ENCODE peak calls at places on chromosome 11, in nine cellular contexts. T is uterus, M is AG04450, Q is Peyer's patch, O is IMR-90, C is B cell, V is esophagus squamous epithelium, S is pancreas, P is HCT116. K is an unnamed sample.
A peak's percentile ranks its signal among the peaks of the same experiment; 100 is the strongest.

GRCh38 chr11:19511413-19512183 is 201.0 kb upstream of the NAV2 start:
- DNase-seq in T (no peak), M (no peak), Q (no peak), O (no peak), C (no peak), V (no peak), S (peak; percentile 28), P (no peak), K (no peak)

GRCh38 chr11:108213784-108214183 is 8.7 kb downstream of the NPAT start:
- DNase-seq in T (no peak), M (no peak), Q (no peak), O (no peak), C (no peak), V (no peak), S (no peak), P (no peak), K (no peak)

GRCh38 chr11:575324-575995 is 810 bp upstream of the PHRF1 start:
- DNase-seq in T (no peak), M (no peak), Q (no peak), O (no peak), C (no peak), V (no peak), S (peak; percentile 86), P (peak; percentile 24), K (no peak)

GRCh38 chr11:134642206-134642605 is 230.2 kb upstream of the B3GAT1 start:
- DNase-seq in T (no peak), M (no peak), Q (no peak), O (no peak), C (no peak), V (no peak), S (no peak), P (no peak), K (no peak)

GRCh38 chr11:34044664-34045485 is 6.7 kb upstream of the CAPRIN1 start:
- DNase-seq in T (no peak), M (no peak), Q (no peak), O (peak; percentile 82), C (no peak), V (no peak), S (no peak), P (peak; percentile 41), K (no peak)

GRCh38 chr11:109604506-109604905 is 182.5 kb downstream of the C11orf87 start:
- DNase-seq in T (no peak), M (no peak), Q (no peak), O (no peak), C (no peak), V (no peak), S (no peak), P (no peak), K (no peak)

GRCh38 chr11:16338397-16338796 is 17.9 kb downstream of the SOX6 start:
- DNase-seq in T (no peak), M (peak; percentile 59), Q (no peak), O (peak; percentile 91), C (no peak), V (no peak), S (no peak), P (no peak), K (no peak)

GRCh38 chr11:130798280-130798679 is 118.0 kb downstream of the SNX19 start:
- DNase-seq in T (no peak), M (peak; percentile 69), Q (no peak), O (peak; percentile 98), C (no peak), V (no peak), S (no peak), P (no peak), K (no peak)

GRCh38 chr11:26286472-26287066 is 45.4 kb upstream of the ANO3 start:
- DNase-seq in T (no peak), M (no peak), Q (no peak), O (peak; percentile 37), C (no peak), V (no peak), S (no peak), P (no peak), K (no peak)

GRCh38 chr11:74004694-74005615 is 3.9 kb downstream of the UCP3 start:
- DNase-seq in T (no peak), M (no peak), Q (peak; percentile 68), O (no peak), C (peak; percentile 73), V (no peak), S (no peak), P (no peak), K (no peak)

GRCh38 chr11:5689551-5689983 is at the start of gene TRIM22:
- DNase-seq in T (peak; percentile 44), M (no peak), Q (peak; percentile 73), O (peak; percentile 71), C (peak; percentile 71), V (no peak), S (no peak), P (no peak), K (peak; percentile 68)

GRCh38 chr11:61392991-61393595 is 706 bp downstream of the TMEM216 start:
- DNase-seq in T (no peak), M (no peak), Q (peak; percentile 28), O (peak; percentile 34), C (peak; percentile 49), V (no peak), S (no peak), P (no peak), K (peak; percentile 40)

GRCh38 chr11:6405039-6405667 is 13.7 kb downstream of the APBB1 start:
- DNase-seq in T (peak; percentile 41), M (no peak), Q (no peak), O (no peak), C (no peak), V (no peak), S (no peak), P (no peak), K (peak; percentile 14)

GRCh38 chr11:60377737-60378136 is 595 bp upstream of the MS4A7 start:
- DNase-seq in T (no peak), M (no peak), Q (peak; percentile 69), O (no peak), C (peak; percentile 62), V (no peak), S (no peak), P (no peak), K (peak; percentile 39)

GRCh38 chr11:70568504-70569172 is 170.3 kb downstream of the CTTN start:
- DNase-seq in T (peak; percentile 27), M (no peak), Q (no peak), O (peak; percentile 24), C (no peak), V (no peak), S (no peak), P (no peak), K (no peak)
- TF ChIP-seq CTCF in T (no peak), M (no peak), Q (no peak), O (no peak), C (no peak), V (no peak), S (no peak), P (peak; percentile 48), K (no peak)

DNA sequence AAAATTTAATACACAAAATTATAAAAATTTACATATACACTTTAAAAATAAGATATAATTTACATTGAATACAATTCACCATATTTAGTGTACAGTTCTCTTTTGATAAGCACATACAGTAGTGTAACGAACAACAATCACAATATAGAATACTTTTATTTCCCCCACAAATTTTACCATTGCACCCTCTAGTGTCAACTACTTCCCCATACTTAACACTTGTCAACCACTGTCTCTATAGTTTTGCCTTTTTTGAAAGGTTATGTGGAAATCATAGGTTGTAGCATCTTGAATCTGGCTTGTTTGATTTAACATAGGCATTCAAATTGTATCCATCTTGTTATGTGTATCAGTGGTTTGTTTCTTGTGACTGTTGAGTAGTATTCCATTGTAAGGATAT is 21.3 kb upstream of the PANX1 start:
- DNase-seq in T (no peak), M (no peak), Q (no peak), O (no peak), C (no peak), V (no peak), S (no peak), P (no peak), K (no peak)
- TF ChIP-seq CTCF in T (no peak), M (peak; percentile 18), Q (no peak), O (peak; percentile 8), C (no peak), V (no peak), S (no peak), P (peak; percentile 19), K (no peak)

DNA sequence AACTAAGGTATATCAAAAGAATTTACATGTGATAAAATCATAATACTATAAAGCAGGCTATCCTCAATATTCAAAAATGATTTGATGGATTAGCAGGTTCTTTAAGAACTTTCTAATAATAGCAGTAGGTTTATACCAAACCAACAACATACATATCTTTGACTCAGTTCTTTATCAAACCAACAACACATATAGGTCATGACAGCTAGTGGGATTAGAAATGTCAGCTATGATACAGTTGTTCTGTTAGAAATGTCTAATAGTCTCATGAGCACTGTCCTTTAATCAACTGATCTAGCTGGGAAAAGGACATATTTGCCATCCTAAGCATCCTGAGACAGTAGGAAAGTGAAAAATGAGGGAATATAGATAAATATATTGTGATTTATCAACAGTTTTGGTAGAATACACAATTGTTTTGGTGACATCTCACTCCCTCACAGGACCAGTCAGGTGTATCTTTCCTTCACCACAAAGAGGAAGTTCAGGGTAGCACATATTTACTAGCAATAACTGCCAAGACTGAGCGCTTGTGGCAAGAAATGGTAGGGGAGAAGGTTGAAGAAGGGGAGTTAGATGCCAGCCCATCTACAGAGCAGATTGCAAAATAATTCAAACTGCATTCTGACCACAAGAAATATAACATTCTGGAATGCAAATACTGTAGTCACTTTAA is 90.8 kb upstream of the APOA1 start:
- DNase-seq in T (no peak), M (no peak), Q (peak; percentile 54), O (no peak), C (peak; percentile 32), V (no peak), S (no peak), P (no peak), K (peak; percentile 44)
- TF ChIP-seq CTCF in T (no peak), M (no peak), Q (no peak), O (no peak), C (no peak), V (no peak), S (no peak), P (no peak), K (no peak)

DNA sequence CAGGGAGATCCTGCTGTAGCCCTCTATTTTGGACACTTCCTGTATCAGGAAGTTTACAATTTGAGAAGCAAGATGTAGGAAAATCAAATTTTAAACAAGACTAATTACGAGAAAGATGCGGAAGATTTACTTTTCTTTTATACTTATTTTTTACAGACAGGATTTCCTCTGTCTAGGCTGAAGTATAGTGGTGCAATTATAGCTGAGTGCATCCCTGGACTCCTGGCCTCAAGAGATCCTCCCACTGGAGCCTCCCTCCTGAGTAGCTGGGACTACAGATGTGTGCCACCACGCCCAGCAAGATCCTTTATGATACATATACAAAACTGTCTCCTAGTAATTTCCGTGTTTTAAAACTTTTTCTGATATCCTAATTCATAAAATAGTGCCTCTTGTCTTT is 17.2 kb upstream of the CARD18 start:
- DNase-seq in T (no peak), M (no peak), Q (no peak), O (no peak), C (no peak), V (no peak), S (no peak), P (no peak), K (no peak)
- TF ChIP-seq CTCF in T (no peak), M (no peak), Q (no peak), O (no peak), C (no peak), V (no peak), S (no peak), P (no peak), K (no peak)

DNA sequence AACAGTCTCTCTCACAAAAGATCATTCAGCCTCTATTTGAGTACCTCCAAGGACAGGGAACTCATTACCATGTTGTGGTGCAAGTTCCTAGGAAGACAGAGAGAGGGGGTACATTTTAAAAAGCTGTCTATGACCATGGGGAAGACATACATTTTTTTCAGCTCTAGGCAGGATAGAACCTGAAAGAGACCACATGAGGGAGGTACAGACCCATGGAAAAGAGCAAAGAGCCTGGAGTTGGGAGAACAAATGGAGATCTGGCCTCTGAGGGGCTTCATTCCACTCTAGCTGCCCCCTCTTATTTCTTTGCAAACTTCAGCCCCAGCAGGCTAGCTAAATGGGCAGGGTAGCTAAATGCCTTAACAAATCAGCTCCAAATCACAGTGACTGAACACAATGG is 36.3 kb downstream of the KCNC1 start:
- DNase-seq in T (no peak), M (no peak), Q (no peak), O (peak; percentile 27), C (no peak), V (no peak), S (no peak), P (no peak), K (no peak)
- TF ChIP-seq CTCF in T (no peak), M (peak; percentile 50), Q (no peak), O (peak; percentile 46), C (no peak), V (no peak), S (no peak), P (no peak), K (no peak)